ENCODE peak calls at places on chromosomes 4 and X, in ten cellular contexts. F, K, I, W, P, A, N, J, B and L are unnamed samples.

GRCh38 chr4:10083861-10084641 is 32.5 kb downstream of the WDR1 start:
- DNase-seq in N (no peak), P (peak), B (no peak), I (no peak), F (no peak), A (no peak), W (no peak), J (no peak), K (no peak), L (peak)

GRCh38 chrX:117972681-117973080 is 143.9 kb downstream of the KLHL13 start:
- DNase-seq in B (peak), A (peak), J (no peak), P (peak), F (no peak), I (no peak), W (peak), K (no peak), N (peak), L (no peak)

GRCh38 chr4:182143086-182143821 is 99.9 kb upstream of the TENM3 start:
- DNase-seq in B (no peak), N (peak), P (peak), W (peak), I (no peak), K (no peak), A (no peak), F (peak), J (peak), L (no peak)

GRCh38 chrX:136731207-136731782 is 49.4 kb downstream of the ARHGEF6 start:
- DNase-seq in B (no peak), A (no peak), P (no peak), K (no peak), J (no peak), N (no peak), I (no peak), W (no peak), F (no peak), L (no peak)

GRCh38 chr4:87559090-87559837 is 30.1 kb upstream of the SPARCL1 start:
- DNase-seq in N (no peak), B (no peak), W (peak), K (no peak), I (no peak), A (peak), F (no peak), J (no peak), P (peak), L (no peak)

GRCh38 chr4:143617994-143618679 is 82.3 kb downstream of the FREM3 start:
- DNase-seq in N (peak), I (no peak), P (no peak), B (no peak), K (no peak), W (no peak), F (peak), J (peak), A (no peak), L (no peak)

GRCh38 chr4:2924286-2924685 is 38.9 kb downstream of the NOP14 start:
- DNase-seq in F (no peak), J (no peak), B (no peak), P (no peak), A (no peak), I (no peak), N (no peak), K (peak), W (no peak), L (no peak)

GRCh38 chr4:7236847-7237246 is 44.5 kb downstream of the SORCS2 start:
- DNase-seq in I (no peak), J (peak), P (no peak), W (peak), B (no peak), A (no peak), N (no peak), F (no peak), K (no peak), L (no peak)

GRCh38 chr4:145623831-145624230 is 4.6 kb downstream of the MMAA start:
- DNase-seq in I (no peak), N (peak), A (no peak), B (no peak), P (no peak), J (peak), F (peak), W (no peak), K (no peak), L (no peak)

GRCh38 chr4:46931981-46932380 is 22.9 kb upstream of the COX7B2 start:
- DNase-seq in A (peak), I (no peak), F (peak), B (no peak), K (no peak), J (peak), W (peak), N (peak), P (peak), L (peak)

GRCh38 chr4:101594588-101594987 is 195.9 kb upstream of the BANK1 start:
- DNase-seq in W (no peak), A (no peak), P (no peak), K (no peak), I (no peak), N (no peak), F (no peak), B (no peak), J (no peak), L (no peak)

GRCh38 chrX:13077168-13077567 is 32.7 kb upstream of the FAM9C start:
- DNase-seq in B (no peak), N (no peak), W (no peak), F (no peak), I (no peak), P (no peak), J (no peak), A (no peak), K (no peak), L (no peak)

GRCh38 chr4:70838400-70838971 is 1.2 kb downstream of the GRSF1 start:
- DNase-seq in J (peak), N (peak), F (peak), W (no peak), B (no peak), I (no peak), K (no peak), A (no peak), P (no peak), L (no peak)

GRCh38 chr4:124132161-124132560 is 580.4 kb downstream of the ANKRD50 start:
- DNase-seq in N (no peak), I (no peak), B (no peak), J (no peak), P (no peak), K (no peak), F (peak), A (no peak), W (no peak), L (no peak)

GRCh38 chrX:14922437-14922836 is 49.2 kb downstream of the MOSPD2 start:
- DNase-seq in P (no peak), K (no peak), A (no peak), I (no peak), F (peak), J (peak), B (no peak), W (peak), N (peak), L (no peak)

GRCh38 chr4:43990968-43991367 is 457.6 kb downstream of the KCTD8 start:
- DNase-seq in I (no peak), J (no peak), W (no peak), K (no peak), N (no peak), F (no peak), B (no peak), P (no peak), A (no peak), L (no peak)

GRCh38 chr4:138972956-138973819 is 42.4 kb upstream of the NOCT start:
- DNase-seq in A (peak), J (no peak), N (no peak), K (no peak), W (peak), P (no peak), I (no peak), F (no peak), B (no peak), L (peak)

GRCh38 chr4:3711183-3712111 is 54.7 kb upstream of the ADRA2C start:
- DNase-seq in F (no peak), A (no peak), N (no peak), J (no peak), K (no peak), B (peak), P (no peak), W (no peak), I (no peak), L (no peak)

DNA sequence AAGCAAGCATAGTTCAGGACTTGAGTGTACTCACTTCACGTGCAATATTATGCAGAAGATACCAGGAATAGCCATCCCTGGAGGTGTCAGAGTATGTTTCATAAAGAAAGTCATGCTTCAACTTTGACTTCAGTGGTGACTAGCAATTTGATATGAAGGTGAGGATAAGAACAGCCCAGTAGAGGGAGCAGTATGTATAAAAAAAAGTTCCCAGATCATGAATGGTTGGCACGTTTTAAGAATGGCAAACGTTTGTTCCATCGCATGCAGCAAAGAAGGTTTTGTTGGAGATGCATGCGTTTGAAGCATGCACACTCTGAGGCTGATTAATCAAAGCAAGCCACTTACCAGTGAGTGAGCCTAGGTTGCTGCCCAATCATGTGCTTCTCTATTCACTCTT is 33.5 kb upstream of the SLITRK4 start:
- DNase-seq in K (no peak), A (no peak), I (no peak), F (no peak), N (peak), J (peak), P (no peak), W (no peak), B (no peak), L (no peak)
- TF ChIP-seq CTCF in K (peak), A (peak), I (no peak), F (no peak), N (no peak), J (peak), P (no peak), W (peak), B (no peak), L (no peak)

DNA sequence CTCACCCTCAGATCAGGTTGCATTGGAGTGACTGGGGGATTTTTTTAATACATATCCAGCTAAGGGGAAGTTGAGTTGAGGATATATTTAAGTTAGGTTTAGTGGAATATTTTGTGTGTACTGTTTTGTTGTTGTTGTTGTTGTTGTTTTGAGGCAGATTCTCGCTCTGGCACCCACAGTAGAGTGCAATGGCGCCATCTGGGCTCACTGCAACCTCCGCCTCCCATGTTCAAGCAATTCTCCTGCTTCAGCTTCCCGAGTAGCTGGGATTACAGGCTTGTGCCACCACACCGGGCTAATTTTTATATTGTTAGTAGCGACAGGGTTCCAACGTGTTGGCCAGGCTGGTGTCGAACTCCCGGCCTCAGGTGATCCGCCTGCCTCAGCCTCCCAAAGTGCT is 38.6 kb upstream of the ATP6AP2 start:
- DNase-seq in B (no peak), N (no peak), A (no peak), J (no peak), P (no peak), F (no peak), K (no peak), W (no peak), I (no peak), L (peak)
- TF ChIP-seq CTCF in B (no peak), N (no peak), A (peak), J (no peak), P (no peak), F (no peak), K (no peak), W (no peak), I (no peak), L (no peak)

GRCh38 chr4:77938560-77938959 is 75.9 kb downstream of the MRPL1 start:
- DNase-seq in I (no peak), J (no peak), P (no peak), F (no peak), N (no peak), A (no peak), W (no peak), K (no peak), B (no peak), L (no peak)
- TF ChIP-seq CTCF in I (no peak), J (no peak), P (no peak), F (no peak), N (no peak), A (peak), W (no peak), K (no peak), B (no peak), L (no peak)

DNA sequence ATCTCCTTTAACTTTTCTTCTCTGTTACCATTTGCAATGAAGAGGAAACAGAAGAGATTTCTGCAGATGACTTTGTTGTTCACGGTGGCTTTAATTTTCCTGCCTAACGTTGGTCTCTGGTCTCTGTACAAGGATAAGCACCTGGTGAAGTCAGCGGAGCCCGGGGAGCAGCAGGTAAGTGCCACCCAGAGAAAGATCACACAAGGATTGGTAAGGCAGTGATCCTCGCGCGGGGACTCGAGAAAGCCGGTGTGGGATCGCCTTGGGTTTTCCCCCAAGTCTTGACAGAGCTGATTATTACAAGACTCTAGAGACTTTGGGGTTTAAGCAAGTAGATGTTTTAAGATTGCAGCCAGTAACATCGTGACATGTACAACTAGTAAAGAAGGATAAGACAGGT is 1.3 kb downstream of the GALNTL6 start:
- DNase-seq in J (no peak), N (no peak), I (no peak), B (no peak), K (no peak), W (no peak), A (no peak), P (no peak), F (no peak), L (no peak)
- TF ChIP-seq CTCF in J (no peak), N (no peak), I (no peak), B (no peak), K (no peak), W (no peak), A (no peak), P (no peak), F (no peak), L (no peak)

GRCh38 chrX:135652602-135653001 is 60.8 kb upstream of the CT45A1 start:
- DNase-seq in F (no peak), P (no peak), N (no peak), K (no peak), J (no peak), I (no peak), W (no peak), A (no peak), B (no peak), L (no peak)
- TF ChIP-seq CTCF in F (no peak), P (no peak), N (no peak), K (no peak), J (no peak), I (no peak), W (no peak), A (no peak), B (no peak), L (no peak)

GRCh38 chrX:134780908-134781307 is 122.6 kb upstream of the PLAC1 start:
- DNase-seq in N (no peak), B (no peak), K (peak), W (no peak), A (no peak), I (no peak), F (no peak), J (no peak), P (no peak), L (no peak)
- TF ChIP-seq CTCF in N (no peak), B (no peak), K (no peak), W (no peak), A (no peak), I (no peak), F (no peak), J (no peak), P (no peak), L (no peak)

DNA sequence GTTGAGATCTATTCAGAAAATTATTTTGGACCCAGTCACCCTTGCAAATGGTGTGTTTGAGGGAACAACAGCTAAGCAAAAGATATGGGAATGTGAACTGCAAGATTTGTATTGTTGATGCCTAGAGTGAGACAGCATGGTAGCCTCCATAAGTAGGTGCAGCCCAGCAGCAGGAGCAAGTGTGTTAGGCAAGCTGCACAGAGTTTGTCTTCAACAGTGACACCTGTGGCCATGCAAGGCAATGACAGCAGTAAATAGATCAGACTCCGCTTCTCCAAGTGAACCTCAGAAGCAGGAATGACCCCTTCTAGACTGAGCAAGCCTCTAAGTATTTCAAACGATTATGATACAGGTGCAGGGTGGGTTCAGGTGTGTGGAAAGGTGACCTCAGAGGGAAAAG is 133.4 kb upstream of the MSX1 start:
- DNase-seq in K (no peak), F (no peak), W (no peak), J (no peak), P (no peak), B (no peak), I (no peak), A (no peak), N (no peak), L (no peak)
- TF ChIP-seq CTCF in K (no peak), F (peak), W (peak), J (peak), P (peak), B (no peak), I (no peak), A (peak), N (peak), L (peak)

GRCh38 chr4:121655320-121656268 is 41.2 kb downstream of the ANXA5 start:
- DNase-seq in A (no peak), J (no peak), I (no peak), W (no peak), B (no peak), K (no peak), F (peak), P (no peak), N (no peak), L (no peak)

GRCh38 chr4:121653986-121654385 is 42.8 kb downstream of the ANXA5 start:
- DNase-seq in B (no peak), I (no peak), P (no peak), A (no peak), K (no peak), F (no peak), N (no peak), J (no peak), W (no peak), L (no peak)

GRCh38 chr4:121658125-121658524 is 38.7 kb downstream of the ANXA5 start:
- DNase-seq in W (no peak), I (no peak), K (no peak), A (no peak), F (no peak), J (no peak), N (no peak), B (no peak), P (no peak), L (no peak)

GRCh38 chr4:121654738-121655137 is 42.0 kb downstream of the ANXA5 start:
- DNase-seq in W (no peak), I (no peak), K (no peak), B (no peak), N (no peak), F (no peak), A (no peak), P (no peak), J (no peak), L (no peak)

GRCh38 chr4:121656269-121656641 is 40.5 kb downstream of the ANXA5 start:
- DNase-seq in A (peak), B (no peak), I (peak), K (peak), F (peak), J (peak), N (peak), W (peak), P (peak), L (peak)
- TF ChIP-seq CTCF in A (peak), B (peak), I (no peak), K (no peak), F (peak), J (peak), N (peak), W (peak), P (no peak), L (peak)